ENCODE peak calls at places on chromosomes 7 and 10, in ten cellular contexts. E, I, O, Q, S, Z, Y, K, C and W are unnamed samples. For H3K4me1, the result is how much of the 10 kb centered on the place peaks cover.

GRCh38 chr10:69479241-69479730 is 28.0 kb downstream of the TSPAN15 start:
- DNase-seq in E (no peak), I (peak), O (no peak), Q (no peak), S (no peak), Z (no peak), Y (peak), K (no peak), C (no peak), W (no peak)

GRCh38 chr7:149330914-149331567 is 69.0 kb downstream of the ZNF783 start:
- DNase-seq in E (no peak), I (no peak), O (no peak), Q (no peak), S (peak), Z (no peak), Y (no peak), K (no peak), C (peak), W (no peak)

GRCh38 chr7:74462707-74463100 is 9.0 kb downstream of the GTF2IRD1 start:
- DNase-seq in E (no peak), I (no peak), O (no peak), Q (no peak), S (no peak), Z (no peak), Y (no peak), K (no peak), C (no peak), W (no peak)

GRCh38 chr10:3330687-3331086 is 158.1 kb upstream of the PITRM1 start:
- DNase-seq in E (no peak), I (no peak), O (no peak), Q (no peak), S (no peak), Z (no peak), Y (no peak), K (peak), C (no peak), W (no peak)

GRCh38 chr10:120736377-120736776 is 114.8 kb upstream of the WDR11 start:
- DNase-seq in E (no peak), I (no peak), O (no peak), Q (no peak), S (no peak), Z (no peak), Y (no peak), K (no peak), C (no peak), W (no peak)

GRCh38 chr7:24025094-24025493 is 258.9 kb upstream of the NPY start:
- DNase-seq in E (no peak), I (no peak), O (no peak), Q (peak), S (no peak), Z (no peak), Y (no peak), K (no peak), C (no peak), W (no peak)

GRCh38 chr10:95308389-95309302 is 17.8 kb upstream of the PDLIM1 start:
- DNase-seq in E (peak), I (peak), O (peak), Q (no peak), S (peak), Z (peak), Y (peak), K (no peak), C (peak), W (peak)

GRCh38 chr7:90216771-90217170 is 5.2 kb downstream of the STEAP2 start:
- DNase-seq in E (no peak), I (no peak), O (peak), Q (no peak), S (no peak), Z (no peak), Y (no peak), K (no peak), C (no peak), W (no peak)

GRCh38 chr7:18040196-18040595 is 12.6 kb upstream of the PRPS1L1 start:
- DNase-seq in E (no peak), I (no peak), O (no peak), Q (no peak), S (no peak), Z (no peak), Y (no peak), K (no peak), C (no peak), W (no peak)

GRCh38 chr7:11430112-11430511 is 401.9 kb downstream of the THSD7A start:
- DNase-seq in E (no peak), I (no peak), O (no peak), Q (no peak), S (no peak), Z (no peak), Y (no peak), K (no peak), C (no peak), W (no peak)

GRCh38 chr10:132518572-132519381 is 18.8 kb upstream of the INPP5A start:
- DNase-seq in E (peak), I (no peak), O (peak), Q (peak), S (peak), Z (peak), Y (no peak), K (peak), C (peak), W (peak)

GRCh38 chr7:131027287-131027773 is 293.3 kb upstream of the KLF14 start:
- DNase-seq in E (no peak), I (peak), O (no peak), Q (no peak), S (no peak), Z (no peak), Y (no peak), K (no peak), C (no peak), W (no peak)

GRCh38 chr7:78024591-78024990 is 226.0 kb downstream of the PHTF2 start:
- DNase-seq in E (no peak), I (no peak), O (no peak), Q (no peak), S (no peak), Z (no peak), Y (no peak), K (no peak), C (no peak), W (no peak)

GRCh38 chr10:18104223-18104872 is 35.9 kb upstream of the CACNB2 start:
- DNase-seq in E (peak), I (no peak), O (peak), Q (peak), S (peak), Z (no peak), Y (peak), K (no peak), C (peak), W (no peak)
- TF ChIP-seq CTCF in E (peak), I (no peak), O (peak), Q (peak), S (peak), Z (peak), Y (peak), K (peak), C (peak), W (no peak)

GRCh38 chr10:79018591-79019011 is 50.2 kb upstream of the ZMIZ1 start:
- DNase-seq in E (no peak), I (peak), O (no peak), Q (no peak), S (no peak), Z (peak), Y (no peak), K (peak), C (no peak), W (no peak)

GRCh38 chr10:79019961-79020491 is 48.7 kb upstream of the ZMIZ1 start:
- DNase-seq in E (no peak), I (peak), O (peak), Q (no peak), S (no peak), Z (no peak), Y (no peak), K (peak), C (peak), W (no peak)

GRCh38 chr10:79017882-79018550 is 50.8 kb upstream of the ZMIZ1 start:
- DNase-seq in E (no peak), I (peak), O (no peak), Q (no peak), S (no peak), Z (no peak), Y (no peak), K (peak), C (no peak), W (no peak)

GRCh38 chr10:79020605-79021004 is 48.2 kb upstream of the ZMIZ1 start:
- DNase-seq in E (no peak), I (no peak), O (no peak), Q (no peak), S (no peak), Z (no peak), Y (no peak), K (no peak), C (no peak), W (no peak)

DNA sequence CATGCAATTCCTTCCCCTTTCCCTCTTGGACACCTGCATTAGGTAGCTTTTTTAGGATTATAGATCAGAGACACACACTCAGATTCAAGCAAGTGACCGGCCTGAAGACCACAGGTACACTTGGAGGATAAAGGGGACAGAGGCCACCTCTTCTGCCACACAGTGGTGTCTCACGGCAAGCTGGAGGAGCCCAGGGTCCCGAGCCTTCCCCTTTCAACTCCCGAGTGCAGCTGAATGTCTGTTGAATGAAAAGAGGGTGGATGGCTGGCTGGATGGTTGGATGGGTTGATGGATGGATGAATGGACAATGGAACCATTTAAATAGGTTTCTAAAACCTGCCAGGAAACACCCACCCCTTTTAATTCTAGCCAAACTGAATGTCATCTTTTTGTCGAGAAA is 49.3 kb upstream of the ZMIZ1 start:
- DNase-seq in E (no peak), I (peak), O (no peak), Q (no peak), S (no peak), Z (no peak), Y (no peak), K (peak), C (no peak), W (no peak)
- TF ChIP-seq POLR2AphosphoS5 in E (no peak), I (no peak), O (no peak), Q (no peak), S (no peak), Z (no peak), Y (no peak), K (no peak), C (no peak), W (no peak)

GRCh38 chr7:101137651-101138148 is 10.8 kb downstream of the SERPINE1 start:
- DNase-seq in E (no peak), I (no peak), O (no peak), Q (no peak), S (no peak), Z (no peak), Y (no peak), K (no peak), C (no peak), W (no peak)
- H3K4me1 ChIP-seq in E (under half), I (under half), O (under half), Q (under half), S (half or more), Z (under half), Y (under half), K (under half), C (under half), W (under half)

DNA sequence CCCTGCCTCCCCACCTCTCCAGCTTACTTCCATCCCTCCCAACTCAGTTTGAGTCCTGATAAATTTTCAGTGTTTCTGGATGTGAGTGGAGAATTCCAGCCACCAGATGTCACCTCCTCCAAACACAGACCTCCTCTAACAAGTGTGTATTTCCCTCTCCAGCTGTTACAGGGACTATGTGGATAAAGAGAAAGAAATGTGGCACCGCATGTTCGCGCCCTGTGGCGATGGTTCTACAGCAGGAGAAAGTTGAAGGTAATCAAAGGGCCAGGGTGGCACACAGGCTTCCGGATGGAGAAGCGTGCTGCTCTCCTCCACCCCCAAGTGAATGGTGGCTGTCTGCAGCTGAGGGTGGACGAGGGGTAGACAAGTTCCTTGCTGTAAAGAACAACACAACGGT is 14.7 kb downstream of the FKBP6 start:
- DNase-seq in E (no peak), I (no peak), O (peak), Q (peak), S (peak), Z (no peak), Y (peak), K (peak), C (peak), W (no peak)
- TF ChIP-seq CTCF in E (peak), I (no peak), O (peak), Q (peak), S (peak), Z (peak), Y (no peak), K (peak), C (peak), W (peak)

DNA sequence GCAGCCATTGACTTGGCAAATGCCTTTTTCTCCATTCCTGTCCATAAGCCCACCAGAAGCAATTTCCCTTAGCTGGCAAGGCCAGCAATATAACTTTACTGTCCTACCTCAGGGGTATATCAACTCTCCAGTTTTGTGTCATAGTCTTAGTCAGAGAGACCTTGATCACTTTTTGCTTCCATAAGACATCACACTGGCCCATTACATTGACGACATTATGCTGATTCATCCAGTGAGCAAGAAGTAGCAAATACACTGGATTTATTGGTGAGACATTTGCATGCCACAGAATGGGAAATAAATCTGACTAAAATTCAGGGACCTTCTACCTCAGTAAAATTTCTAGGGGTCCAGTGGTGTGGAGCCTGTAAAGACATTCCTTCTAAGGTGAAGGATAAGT is 649.7 kb upstream of the ANKRD30A start:
- DNase-seq in E (no peak), I (no peak), O (no peak), Q (no peak), S (no peak), Z (no peak), Y (no peak), K (no peak), C (no peak), W (no peak)
- TF ChIP-seq POLR2AphosphoS5 in E (no peak), I (no peak), O (no peak), Q (no peak), S (no peak), Z (no peak), Y (no peak), K (no peak), C (no peak), W (no peak)

GRCh38 chr7:101240226-101241014 is 2.8 kb upstream of the CLDN15 start:
- DNase-seq in E (no peak), I (no peak), O (no peak), Q (no peak), S (no peak), Z (no peak), Y (no peak), K (no peak), C (no peak), W (no peak)

GRCh38 chr7:101239191-101239950 is 1.8 kb upstream of the CLDN15 start:
- DNase-seq in E (no peak), I (no peak), O (no peak), Q (no peak), S (no peak), Z (no peak), Y (peak), K (peak), C (no peak), W (no peak)

GRCh38 chr7:101238226-101239182 is 902 bp upstream of the CLDN15 start:
- DNase-seq in E (no peak), I (no peak), O (no peak), Q (no peak), S (no peak), Z (no peak), Y (no peak), K (no peak), C (no peak), W (no peak)

GRCh38 chr7:101239951-101240220 is 2.3 kb upstream of the CLDN15 start:
- DNase-seq in E (no peak), I (no peak), O (no peak), Q (no peak), S (no peak), Z (no peak), Y (no peak), K (no peak), C (no peak), W (no peak)

DNA sequence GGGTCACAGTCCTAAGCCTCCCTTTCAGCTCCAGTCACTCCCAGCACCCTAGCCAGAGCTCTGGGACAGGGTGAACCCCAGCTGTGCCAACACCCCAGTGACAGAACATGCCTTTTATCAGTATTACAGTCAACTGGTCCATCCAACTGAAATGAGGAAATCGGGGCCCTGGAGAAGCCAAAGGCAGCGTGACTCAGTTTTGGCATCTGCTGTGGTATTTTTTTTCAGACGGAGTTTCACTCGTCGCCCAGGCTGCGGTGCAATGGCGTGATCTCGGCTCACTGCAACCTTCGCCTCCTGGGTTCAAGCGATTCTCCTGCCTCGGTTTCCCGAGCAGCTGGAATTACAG is 3.4 kb upstream of the CLDN15 start:
- DNase-seq in E (no peak), I (no peak), O (no peak), Q (no peak), S (no peak), Z (no peak), Y (no peak), K (no peak), C (no peak), W (no peak)
- H3K4me1 ChIP-seq in E (under half), I (under half), O (under half), Q (under half), S (under half), Z (under half), Y (under half), K (half or more), C (half or more), W (under half)

DNA sequence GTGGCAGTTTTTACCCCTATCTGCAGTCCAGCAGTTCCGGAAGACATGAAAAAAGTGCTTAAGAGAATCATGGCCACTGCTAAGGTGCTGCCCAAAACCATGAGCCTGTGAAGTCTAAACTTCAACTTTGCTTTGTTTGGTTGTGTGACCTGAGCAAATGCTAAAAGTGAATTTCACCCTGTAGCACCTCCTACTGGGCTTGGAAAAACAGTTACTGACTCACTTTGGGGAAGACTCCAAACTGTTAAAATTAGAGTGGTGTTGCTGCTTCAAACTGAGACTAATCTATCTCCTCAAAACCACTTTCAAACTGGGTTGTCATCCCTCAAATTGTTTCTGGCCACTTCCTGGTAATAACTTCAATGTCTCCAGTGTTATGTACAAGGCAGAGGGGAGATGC is 21.3 kb downstream of the MKX start:
- DNase-seq in E (no peak), I (no peak), O (no peak), Q (peak), S (no peak), Z (no peak), Y (no peak), K (no peak), C (no peak), W (no peak)
- TF ChIP-seq CTCF in E (no peak), I (no peak), O (no peak), Q (peak), S (no peak), Z (peak), Y (peak), K (no peak), C (no peak), W (no peak)

GRCh38 chr7:43666938-43667337 is 62.4 kb downstream of the COA1 start:
- DNase-seq in E (no peak), I (no peak), O (no peak), Q (no peak), S (no peak), Z (no peak), Y (no peak), K (no peak), C (no peak), W (no peak)
- TF ChIP-seq POLR2AphosphoS5 in E (no peak), I (no peak), O (no peak), Q (no peak), S (no peak), Z (no peak), Y (no peak), K (no peak), C (no peak), W (no peak)